ENCODE peak calls at places on chromosomes 4 and X, in four cellular contexts. T is GM12878, V is neural crest cell, L is kidney epithelial cell. S is an unnamed sample.
A peak's percentile ranks its signal among the peaks of the same experiment; 100 is the strongest.

GRCh38 chr4:121070696-121071639 is 1.4 kb downstream of the NDNF start:
- DNase-seq in T (no peak), V (peak; percentile 50), L (no peak), S (peak; percentile 14)

GRCh38 chrX:20329435-20329834 is 62.7 kb upstream of the RPS6KA3 start:
- DNase-seq in L (no peak), V (no peak), T (no peak), S (no peak)

GRCh38 chr4:110309686-110310085 is 111.3 kb upstream of the ELOVL6 start:
- DNase-seq in V (no peak), T (no peak), L (no peak), S (no peak)

GRCh38 chr4:6332042-6332668 is 62.5 kb downstream of the WFS1 start:
- DNase-seq in V (peak; percentile 58), T (no peak), L (no peak), S (peak; percentile 64)

GRCh38 chr4:95544433-95545103 is 4.2 kb downstream of the UNC5C start:
- DNase-seq in V (no peak), T (no peak), L (no peak), S (no peak)

GRCh38 chr4:41339812-41340809 is 83.4 kb downstream of the UCHL1 start:
- DNase-seq in T (no peak), L (peak; percentile 53), V (peak; percentile 41), S (no peak)

GRCh38 chr4:181301735-181302380 is 941.3 kb upstream of the TENM3 start:
- DNase-seq in V (no peak), T (no peak), L (no peak), S (no peak)

GRCh38 chrX:119605398-119605738 is 856 bp downstream of the NKRF start:
- DNase-seq in T (no peak), L (no peak), V (no peak), S (no peak)

GRCh38 chr4:114649908-114650307 is 51.3 kb downstream of the UGT8 start:
- DNase-seq in V (no peak), L (no peak), T (no peak), S (no peak)

GRCh38 chrX:40318796-40319195 is 221.0 kb upstream of the BCOR start:
- DNase-seq in L (no peak), V (no peak), T (no peak), S (no peak)

GRCh38 chrX:99777912-99778311 is 632.2 kb downstream of the PCDH19 start:
- DNase-seq in T (no peak), L (no peak), V (no peak), S (no peak)

GRCh38 chr4:176799653-176800052 is 6.9 kb upstream of the VEGFC start:
- DNase-seq in L (no peak), T (no peak), V (no peak), S (no peak)

GRCh38 chrX:149962859-149963757 is 24.8 kb upstream of the EOLA2 start:
- DNase-seq in L (no peak), T (peak; percentile 5), V (peak; percentile 26), S (peak; percentile 23)

GRCh38 chrX:19799319-19800182 is 87.8 kb downstream of the SH3KBP1 start:
- DNase-seq in L (no peak), V (no peak), T (no peak), S (no peak)

GRCh38 chr4:106851686-106852085 is 184.4 kb downstream of the DKK2 start:
- DNase-seq in L (no peak), T (no peak), V (no peak), S (no peak)

GRCh38 chr4:42906906-42907774 is 14.6 kb downstream of the GRXCR1 start:
- DNase-seq in T (no peak), L (peak; percentile 62), V (no peak), S (no peak)

GRCh38 chrX:140762061-140762460 is 52.5 kb downstream of the LINC00632 start:
- DNase-seq in T (no peak), L (no peak), V (peak; percentile 52), S (peak; percentile 24)

GRCh38 chr4:3254302-3255131 is 5.6 kb downstream of the MSANTD1 start:
- DNase-seq in T (no peak), V (no peak), L (no peak), S (no peak)

GRCh38 chr4:37717575-37717974 is 31.4 kb upstream of the RELL1 start:
- DNase-seq in V (no peak), T (no peak), L (peak; percentile 60), S (no peak)

GRCh38 chrX:53481093-53481492 is 46.9 kb upstream of the HSD17B10 start:
- DNase-seq in T (no peak), V (no peak), L (no peak), S (no peak)

GRCh38 chr4:105140684-105141490 is 5.8 kb upstream of the TET2 start:
- DNase-seq in V (no peak), L (no peak), T (no peak), S (no peak)

GRCh38 chr4:8287606-8288280 is 18.2 kb downstream of the HTRA3 start:
- DNase-seq in T (no peak), L (no peak), V (no peak), S (no peak)

GRCh38 chr4:11847161-11847560 is 418.5 kb upstream of the HS3ST1 start:
- DNase-seq in L (no peak), V (no peak), T (no peak), S (no peak)

GRCh38 chr4:37958932-37959331 is 1.3 kb upstream of the PTTG2 start:
- DNase-seq in V (no peak), L (no peak), T (no peak), S (no peak)

GRCh38 chr4:39415678-39416283 is 9.1 kb downstream of the KLB start:
- DNase-seq in T (no peak), V (no peak), L (no peak), S (no peak)

GRCh38 chrX:68398286-68398685 is 35.0 kb downstream of the OPHN1 start:
- DNase-seq in T (no peak), V (no peak), L (no peak), S (no peak)

GRCh38 chr4:29900336-29900735 is 819.8 kb upstream of the PCDH7 start:
- DNase-seq in T (no peak), V (no peak), L (no peak), S (no peak)

GRCh38 chrX:8305336-8305735 is 134.3 kb upstream of the VCX2 start:
- DNase-seq in T (no peak), V (no peak), L (no peak), S (no peak)

GRCh38 chrX:80808854-80809493 is 703 bp downstream of the BRWD3 start:
- DNase-seq in T (no peak), L (no peak), V (peak; percentile 2), S (no peak)

GRCh38 chrX:19544693-19545305 is 29.5 kb upstream of the MAP3K15 start:
- DNase-seq in T (no peak), V (peak; percentile 37), L (no peak), S (peak; percentile 64)

GRCh38 chr4:142202404-142203332 is 566.3 kb downstream of the IL15 start:
- DNase-seq in T (peak; percentile 16), V (no peak), L (no peak), S (no peak)

GRCh38 chr4:154292589-154292988 is 199.0 kb downstream of the DCHS2 start:
- DNase-seq in T (no peak), L (no peak), V (no peak), S (no peak)

GRCh38 chr4:133148690-133149363 is at the start of gene PCDH10:
- DNase-seq in V (peak; percentile 94), L (peak; percentile 61), T (no peak), S (peak; percentile 78)

GRCh38 chr4:155522201-155522600 is 144.4 kb upstream of the GUCY1A1 start:
- DNase-seq in L (no peak), T (no peak), V (no peak), S (no peak)

GRCh38 chr4:13248621-13249298 is 235.4 kb downstream of the RAB28 start:
- DNase-seq in L (no peak), V (no peak), T (no peak), S (no peak)
- TF ChIP-seq CTCF in L (peak; percentile 37), V (peak; percentile 50), T (no peak), S (no peak)

DNA sequence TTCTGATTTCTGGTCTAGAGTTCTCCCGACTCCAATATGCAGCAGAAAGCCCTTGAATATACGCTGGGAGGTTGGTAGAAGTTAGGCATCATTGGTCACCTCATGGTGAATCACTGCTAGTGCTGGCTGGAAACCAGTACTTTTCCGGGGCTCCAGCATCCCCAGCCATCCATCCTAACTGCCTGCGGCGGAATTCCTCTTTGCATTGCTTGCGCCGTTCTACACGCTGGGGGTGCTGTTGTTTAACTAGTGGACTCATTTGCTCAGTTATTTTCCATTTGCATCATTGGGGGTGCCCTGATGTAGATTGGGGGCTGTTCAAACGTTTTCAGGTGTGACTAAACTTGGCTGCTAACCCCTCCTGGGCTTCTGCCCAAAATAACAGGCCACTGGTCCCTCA is 23.3 kb upstream of the GPR50 start:
- DNase-seq in T (no peak), L (no peak), V (peak; percentile 15), S (no peak)
- TF ChIP-seq CTCF in T (no peak), L (peak; percentile 27), V (peak; percentile 48), S (no peak)

DNA sequence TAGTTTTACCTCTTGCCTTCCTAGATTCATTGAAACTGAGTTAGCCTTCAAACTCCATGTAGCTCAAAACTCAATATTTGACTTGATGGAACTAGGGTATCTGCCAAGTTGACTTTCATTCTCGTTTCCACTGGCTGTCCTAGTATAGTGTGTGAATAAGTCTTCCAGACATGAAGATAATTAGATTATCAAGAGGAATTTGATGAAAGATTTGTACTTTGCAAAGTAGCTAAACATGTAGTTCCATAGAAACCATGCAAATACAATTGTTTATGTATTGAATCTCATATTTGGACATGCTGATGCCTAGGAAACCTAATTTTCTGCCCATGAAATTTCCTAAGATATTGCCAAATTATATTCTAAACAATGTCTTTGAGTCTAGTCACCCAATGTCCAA is 297.5 kb downstream of the ARHGAP24 start:
- DNase-seq in T (no peak), V (no peak), L (no peak), S (no peak)
- TF ChIP-seq CTCF in T (no peak), V (no peak), L (no peak), S (no peak)

DNA sequence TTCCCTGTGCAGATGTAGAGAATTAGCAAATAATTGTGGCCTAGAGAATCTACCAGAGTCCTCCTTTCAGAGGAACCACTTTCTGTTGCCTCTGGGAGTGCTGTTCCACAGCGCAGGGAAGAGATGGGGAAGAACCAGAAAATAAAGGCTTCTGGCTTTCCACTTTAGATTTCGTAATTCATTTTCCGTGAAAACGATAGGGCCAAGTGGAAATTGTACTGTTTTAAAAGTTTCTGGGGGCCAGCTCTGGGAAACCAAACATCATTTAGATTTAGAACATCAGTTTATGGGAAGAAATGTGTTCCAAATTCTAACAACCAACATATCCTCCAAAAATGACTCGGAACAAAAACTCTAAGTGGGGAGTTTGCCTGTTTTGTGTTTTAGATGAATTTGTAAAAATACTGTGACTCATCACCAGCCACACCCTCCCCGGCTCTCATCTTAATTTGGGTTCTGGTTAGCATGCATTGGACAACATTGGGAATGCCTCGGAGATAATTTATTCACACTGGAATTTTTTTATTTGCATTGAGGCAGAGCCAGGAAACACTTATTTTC is 65.2 kb upstream of the LNX1 start:
- DNase-seq in L (no peak), V (no peak), T (no peak), S (no peak)
- TF ChIP-seq CTCF in L (peak; percentile 27), V (no peak), T (peak; percentile 3), S (no peak)